ENCODE peak calls at places on chromosomes 7 and 10, in nine cellular contexts. P, Q, S, Z, I, C, H, M and T are unnamed samples.

GRCh38 chr10:111103196-111103595 is 26.4 kb downstream of the ADRA2A start:
- DNase-seq in M (no peak), C (no peak), H (no peak), I (no peak), P (no peak), Z (no peak), S (peak), Q (no peak), T (no peak)

GRCh38 chr7:16071246-16071857 is 350.0 kb downstream of the CRPPA start:
- DNase-seq in H (no peak), M (no peak), S (peak), P (peak), Q (no peak), I (no peak), C (no peak), Z (peak), T (no peak)

GRCh38 chr7:131072505-131073091 is 255.1 kb upstream of the MKLN1 start:
- DNase-seq in M (no peak), Z (no peak), S (no peak), Q (no peak), I (no peak), C (no peak), H (no peak), P (peak), T (no peak)

GRCh38 chr7:123499211-123499968 is 35.0 kb downstream of the IQUB start:
- DNase-seq in I (no peak), P (no peak), H (no peak), C (no peak), S (no peak), Q (no peak), M (no peak), Z (no peak), T (no peak)

GRCh38 chr10:32055478-32056135 is 618 bp downstream of the KIF5B start:
- DNase-seq in P (peak), S (peak), I (peak), Z (no peak), C (peak), H (no peak), Q (peak), M (peak), T (peak)

GRCh38 chr7:16411391-16411790 is 9.9 kb downstream of the CRPPA start:
- DNase-seq in Q (no peak), H (no peak), M (no peak), C (no peak), I (no peak), P (no peak), S (no peak), Z (no peak), T (no peak)

GRCh38 chr7:20152057-20152456 is 65.1 kb downstream of the MACC1 start:
- DNase-seq in C (no peak), Z (no peak), S (no peak), Q (no peak), I (no peak), P (no peak), M (no peak), H (no peak), T (no peak)

GRCh38 chr7:39083781-39084180 is 106.1 kb downstream of the POU6F2 start:
- DNase-seq in P (no peak), H (no peak), Z (no peak), I (no peak), S (no peak), Q (no peak), M (no peak), C (no peak), T (no peak)

GRCh38 chr7:108037140-108037539 is 34.2 kb upstream of the LAMB1 start:
- DNase-seq in H (no peak), M (no peak), P (no peak), I (no peak), Z (no peak), Q (no peak), S (no peak), C (no peak), T (no peak)

GRCh38 chr10:42872865-42873435 is 90.4 kb downstream of the BMS1 start:
- DNase-seq in P (no peak), S (no peak), C (no peak), I (no peak), H (no peak), M (no peak), Q (no peak), Z (no peak), T (no peak)

GRCh38 chr10:72597897-72598296 is 28.0 kb downstream of the MICU1 start:
- DNase-seq in Z (no peak), P (no peak), Q (no peak), H (no peak), I (no peak), C (no peak), S (no peak), M (no peak), T (no peak)

GRCh38 chr7:112556633-112557032 is 75.8 kb downstream of the LSMEM1 start:
- DNase-seq in Z (no peak), C (no peak), M (no peak), H (no peak), P (no peak), Q (no peak), S (no peak), I (no peak), T (no peak)

GRCh38 chr10:97314677-97315076 is 4.4 kb upstream of the FRAT1 start:
- DNase-seq in P (no peak), M (no peak), S (no peak), I (no peak), Q (no peak), H (no peak), C (no peak), Z (no peak), T (no peak)

DNA sequence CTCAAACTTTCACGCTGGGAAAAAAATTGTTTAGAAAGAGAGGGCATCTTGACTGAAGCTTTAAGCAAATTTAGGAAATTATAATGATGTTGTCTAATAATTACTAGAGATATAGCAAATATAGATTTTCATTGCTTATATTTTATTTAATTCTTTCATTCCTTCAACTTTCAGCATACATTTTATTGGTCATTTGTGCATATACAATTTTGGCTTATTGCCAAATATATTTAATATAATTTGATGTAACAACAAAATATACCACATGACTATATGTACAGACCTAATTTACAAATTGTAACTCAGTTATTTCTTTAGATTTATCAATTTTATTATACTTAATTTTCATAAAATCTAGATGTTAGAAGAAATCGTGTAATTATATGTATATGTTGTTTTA is 390.1 kb downstream of the ATRNL1 start:
- DNase-seq in I (no peak), M (no peak), S (no peak), Z (no peak), P (no peak), Q (no peak), H (no peak), C (no peak), T (no peak)
- TF ChIP-seq CTCF in I (no peak), M (no peak), S (no peak), Z (no peak), P (no peak), Q (no peak), H (no peak), C (no peak), T (no peak)

GRCh38 chr7:116861717-116862116 is 670 bp upstream of the CAPZA2 start:
- DNase-seq in Q (no peak), M (no peak), I (no peak), Z (no peak), C (no peak), P (no peak), H (no peak), S (no peak), T (no peak)
- H3K4me3 ChIP-seq in Q (peak), M (peak), I (no peak), Z (peak), C (peak), P (no peak), H (no peak), S (no peak), T (peak)

DNA sequence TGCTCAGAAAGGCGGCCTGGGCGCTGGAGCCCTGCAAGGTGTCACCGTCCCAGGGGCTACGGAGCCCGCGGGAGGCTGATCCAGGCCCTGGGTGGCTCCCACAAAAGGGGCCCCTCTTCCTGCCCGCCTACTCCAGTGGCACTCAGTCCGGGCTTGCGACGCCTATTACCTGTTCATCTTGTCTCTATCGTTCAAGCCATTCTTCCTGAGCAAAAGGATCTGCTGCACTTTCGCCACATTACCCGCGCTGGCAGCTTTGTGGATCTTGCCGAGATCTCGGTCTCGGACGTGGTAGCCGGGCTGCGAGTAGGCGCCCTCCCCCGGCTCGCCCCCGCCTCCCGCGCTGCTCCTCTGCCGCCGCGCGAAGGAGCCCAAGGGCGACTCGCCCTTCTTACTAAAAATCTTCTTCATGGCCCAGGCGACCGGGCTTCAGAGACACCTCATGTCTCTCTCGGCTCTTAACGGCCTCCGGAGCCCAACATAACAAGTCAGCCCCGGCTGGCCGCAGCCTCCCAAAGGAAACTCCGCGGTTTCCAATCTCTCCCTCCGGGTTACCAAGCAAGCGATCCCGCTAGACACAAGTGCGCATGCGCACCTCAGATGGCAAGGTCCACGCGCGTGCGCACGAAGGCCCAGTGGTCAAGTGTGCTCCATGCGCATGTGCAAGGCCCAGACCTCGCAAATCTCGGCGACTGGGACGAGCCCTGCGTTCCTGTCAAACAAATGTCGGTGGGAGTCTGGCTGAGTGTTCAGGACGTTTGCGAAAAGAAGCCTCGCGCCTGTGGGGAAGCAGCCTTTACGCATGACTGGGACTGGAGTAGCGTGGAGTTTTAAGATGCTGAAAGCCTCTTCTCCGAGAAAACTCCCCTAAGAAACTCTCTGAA is at the start of gene ANKRD26:
- DNase-seq in Q (peak), Z (peak), M (peak), S (peak), C (peak), P (peak), I (peak), H (peak), T (peak)
- TF ChIP-seq POLR2A in Q (peak), Z (peak), M (peak), S (peak), C (peak), P (peak), I (peak), H (no peak), T (peak)

GRCh38 chr7:3673524-3673923 is 372.5 kb downstream of the SDK1 start:
- DNase-seq in Q (no peak), Z (no peak), I (no peak), C (no peak), H (peak), S (peak), M (no peak), P (peak), T (peak)
- TF ChIP-seq CTCF in Q (no peak), Z (peak), I (peak), C (no peak), H (peak), S (peak), M (peak), P (peak), T (peak)